ENCODE peak calls at places on chromosome 12, in nine cellular contexts. One of them, this sample, is unnamed.
A peak's percentile ranks its signal among the peaks of the same experiment; 100 is the strongest.

GRCh38 chr12:132702640-132703039 is 8.0 kb upstream of the PGAM5 start:
- DNase-seq in K562: no peak
- DNase-seq in HCT116: no peak
- DNase-seq in PC-3: no peak
- DNase-seq in IMR-90: no peak
- DNase-seq in fibroblast of lung: no peak
- DNase-seq in astrocyte: no peak
- DNase-seq in HepG2: no peak
- DNase-seq in hepatocyte: no peak
- DNase-seq in this sample: no peak

GRCh38 chr12:124005736-124006581 is 32.9 kb downstream of the ZNF664 start:
- DNase-seq in PC-3: no peak
- DNase-seq in HCT116: no peak
- DNase-seq in HepG2: peak; percentile 21
- DNase-seq in hepatocyte: no peak
- DNase-seq in IMR-90: no peak
- DNase-seq in astrocyte: no peak
- DNase-seq in K562: no peak
- DNase-seq in fibroblast of lung: no peak
- DNase-seq in this sample: no peak

GRCh38 chr12:51393676-51394545 is 2.7 kb upstream of the GALNT6 start:
- DNase-seq in K562: no peak
- DNase-seq in fibroblast of lung: peak; percentile 90
- DNase-seq in astrocyte: peak; percentile 93
- DNase-seq in PC-3: peak; percentile 96
- DNase-seq in HCT116: no peak
- DNase-seq in hepatocyte: no peak
- DNase-seq in HepG2: no peak
- DNase-seq in IMR-90: peak; percentile 96
- DNase-seq in this sample: peak; percentile 85

GRCh38 chr12:113880993-113881392 is 85.1 kb downstream of the RBM19 start:
- DNase-seq in PC-3: no peak
- DNase-seq in IMR-90: no peak
- DNase-seq in fibroblast of lung: no peak
- DNase-seq in astrocyte: no peak
- DNase-seq in K562: no peak
- DNase-seq in hepatocyte: no peak
- DNase-seq in HCT116: no peak
- DNase-seq in HepG2: no peak
- DNase-seq in this sample: no peak

GRCh38 chr12:109951751-109952150 is 44.4 kb downstream of the GIT2 start:
- DNase-seq in PC-3: peak; percentile 84
- DNase-seq in K562: no peak
- DNase-seq in IMR-90: peak; percentile 98
- DNase-seq in fibroblast of lung: peak; percentile 73
- DNase-seq in astrocyte: peak; percentile 95
- DNase-seq in HepG2: no peak
- DNase-seq in hepatocyte: peak; percentile 21
- DNase-seq in HCT116: peak; percentile 69
- DNase-seq in this sample: no peak

GRCh38 chr12:22543246-22544037 is 900 bp downstream of the C2CD5 start:
- DNase-seq in PC-3: peak; percentile 12
- DNase-seq in astrocyte: peak; percentile 31
- DNase-seq in K562: peak; percentile 22
- DNase-seq in hepatocyte: peak; percentile 76
- DNase-seq in HCT116: no peak
- DNase-seq in fibroblast of lung: peak; percentile 16
- DNase-seq in HepG2: peak; percentile 27
- DNase-seq in IMR-90: peak; percentile 8
- DNase-seq in this sample: peak; percentile 27

GRCh38 chr12:31906581-31907286 is 52.5 kb upstream of the RESF1 start:
- DNase-seq in astrocyte: no peak
- DNase-seq in IMR-90: no peak
- DNase-seq in fibroblast of lung: no peak
- DNase-seq in PC-3: no peak
- DNase-seq in HCT116: no peak
- DNase-seq in HepG2: peak; percentile 7
- DNase-seq in hepatocyte: no peak
- DNase-seq in K562: no peak
- DNase-seq in this sample: no peak

GRCh38 chr12:109875572-109876131 is 4.7 kb downstream of the GLTP start:
- DNase-seq in HCT116: no peak
- DNase-seq in hepatocyte: peak; percentile 60
- DNase-seq in IMR-90: no peak
- DNase-seq in K562: no peak
- DNase-seq in PC-3: peak; percentile 76
- DNase-seq in HepG2: no peak
- DNase-seq in fibroblast of lung: no peak
- DNase-seq in astrocyte: no peak
- DNase-seq in this sample: no peak

GRCh38 chr12:93427779-93428564 is 13.8 kb downstream of the UBE2N start:
- DNase-seq in HepG2: no peak
- DNase-seq in K562: no peak
- DNase-seq in IMR-90: peak; percentile 80
- DNase-seq in PC-3: peak; percentile 26
- DNase-seq in astrocyte: peak; percentile 52
- DNase-seq in hepatocyte: no peak
- DNase-seq in fibroblast of lung: peak; percentile 77
- DNase-seq in HCT116: no peak
- DNase-seq in this sample: no peak

GRCh38 chr12:89069431-89069830 is 282.9 kb downstream of the DUSP6 start:
- DNase-seq in PC-3: no peak
- DNase-seq in astrocyte: peak; percentile 32
- DNase-seq in IMR-90: peak; percentile 69
- DNase-seq in HCT116: no peak
- DNase-seq in K562: no peak
- DNase-seq in HepG2: no peak
- DNase-seq in fibroblast of lung: no peak
- DNase-seq in hepatocyte: no peak
- DNase-seq in this sample: no peak

GRCh38 chr12:44162961-44163360 is 327.1 kb downstream of the TMEM117 start:
- DNase-seq in HCT116: no peak
- DNase-seq in PC-3: no peak
- DNase-seq in astrocyte: no peak
- DNase-seq in HepG2: no peak
- DNase-seq in K562: no peak
- DNase-seq in hepatocyte: no peak
- DNase-seq in fibroblast of lung: no peak
- DNase-seq in IMR-90: no peak
- DNase-seq in this sample: no peak

GRCh38 chr12:44158746-44159145 is 322.9 kb downstream of the TMEM117 start:
- DNase-seq in fibroblast of lung: no peak
- DNase-seq in K562: no peak
- DNase-seq in hepatocyte: no peak
- DNase-seq in HCT116: no peak
- DNase-seq in PC-3: no peak
- DNase-seq in HepG2: no peak
- DNase-seq in astrocyte: no peak
- DNase-seq in IMR-90: no peak
- DNase-seq in this sample: no peak

GRCh38 chr12:44159211-44159610 is 323.3 kb downstream of the TMEM117 start:
- DNase-seq in HepG2: peak; percentile 14
- DNase-seq in astrocyte: no peak
- DNase-seq in K562: no peak
- DNase-seq in PC-3: no peak
- DNase-seq in fibroblast of lung: no peak
- DNase-seq in hepatocyte: no peak
- DNase-seq in IMR-90: no peak
- DNase-seq in HCT116: no peak
- DNase-seq in this sample: no peak

GRCh38 chr12:44157359-44157758 is 321.5 kb downstream of the TMEM117 start:
- DNase-seq in K562: no peak
- DNase-seq in hepatocyte: no peak
- DNase-seq in astrocyte: no peak
- DNase-seq in HepG2: no peak
- DNase-seq in fibroblast of lung: no peak
- DNase-seq in IMR-90: no peak
- DNase-seq in HCT116: no peak
- DNase-seq in PC-3: no peak
- DNase-seq in this sample: no peak

DNA sequence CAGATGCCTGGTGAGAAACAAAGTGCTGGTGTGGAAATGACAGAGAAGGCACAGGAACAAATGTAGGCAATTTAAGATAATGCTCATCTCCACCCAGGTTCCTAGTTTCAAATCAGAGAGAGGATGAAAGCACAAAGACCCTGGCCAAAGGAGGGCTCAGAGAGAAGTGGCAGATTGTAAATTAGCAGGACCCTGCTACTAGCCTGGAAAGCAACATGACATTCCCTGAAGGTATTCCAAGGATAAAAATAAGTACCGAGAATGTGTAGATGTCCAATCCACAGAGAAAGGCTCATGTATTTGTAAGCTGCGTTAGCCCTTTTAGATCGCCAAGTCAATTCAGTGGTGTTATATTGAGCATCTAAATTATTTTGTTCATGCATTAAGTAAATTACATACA is 324.0 kb downstream of the TMEM117 start:
- DNase-seq in IMR-90: no peak
- DNase-seq in fibroblast of lung: no peak
- DNase-seq in HepG2: no peak
- DNase-seq in HCT116: no peak
- DNase-seq in astrocyte: no peak
- DNase-seq in PC-3: no peak
- DNase-seq in hepatocyte: no peak
- DNase-seq in K562: no peak
- DNase-seq in this sample: no peak
- H3K9me3 ChIP-seq in IMR-90: no peaks in the 10 kb centered on the region
- H3K9me3 ChIP-seq in fibroblast of lung: no peaks in the 10 kb centered on the region
- H3K9me3 ChIP-seq in HepG2: no peaks in the 10 kb centered on the region
- H3K9me3 ChIP-seq in HCT116: no peaks in the 10 kb centered on the region
- H3K9me3 ChIP-seq in astrocyte: no peaks in the 10 kb centered on the region
- H3K9me3 ChIP-seq in PC-3: no peaks in the 10 kb centered on the region
- H3K9me3 ChIP-seq in hepatocyte: no peaks in the 10 kb centered on the region
- H3K9me3 ChIP-seq in K562: no peaks in the 10 kb centered on the region
- H3K9me3 ChIP-seq in this sample: no peaks in the 10 kb centered on the region

DNA sequence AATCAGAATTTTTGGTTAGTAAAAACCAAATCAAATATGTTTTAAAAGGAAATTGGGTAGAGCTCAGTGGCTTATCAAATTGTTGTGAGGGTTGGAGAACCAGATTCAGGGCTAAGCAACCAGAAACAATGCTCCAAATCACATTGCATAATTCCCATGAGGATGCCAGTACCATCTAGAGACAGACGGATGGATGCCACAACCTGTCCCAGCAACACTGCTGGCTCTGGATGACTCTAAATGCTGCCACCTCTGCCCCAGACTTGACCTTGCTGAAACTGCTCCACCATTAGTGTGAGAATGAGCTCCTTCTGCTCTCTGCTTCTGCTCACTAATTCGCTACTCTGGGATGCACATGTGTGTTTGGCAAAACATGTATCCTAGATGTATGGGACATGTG is 43.9 kb downstream of the FRS2 start:
- DNase-seq in HCT116: no peak
- DNase-seq in PC-3: no peak
- DNase-seq in hepatocyte: no peak
- DNase-seq in HepG2: no peak
- DNase-seq in fibroblast of lung: no peak
- DNase-seq in K562: no peak
- DNase-seq in IMR-90: no peak
- DNase-seq in astrocyte: no peak
- DNase-seq in this sample: no peak
- H4K20me1 ChIP-seq in HCT116: peaks cover 7% of the 10 kb centered on the region
- H4K20me1 ChIP-seq in PC-3: no peaks in the 10 kb centered on the region
- H4K20me1 ChIP-seq in hepatocyte: peaks cover 68% of the 10 kb centered on the region
- H4K20me1 ChIP-seq in HepG2: peaks cover 17% of the 10 kb centered on the region
- H4K20me1 ChIP-seq in fibroblast of lung: peaks cover 2% of the 10 kb centered on the region
- H4K20me1 ChIP-seq in K562: peaks cover 3% of the 10 kb centered on the region
- H4K20me1 ChIP-seq in IMR-90: peaks cover 31% of the 10 kb centered on the region
- H4K20me1 ChIP-seq in astrocyte: peaks cover 39% of the 10 kb centered on the region
- H4K20me1 ChIP-seq in this sample: peaks cover 20% of the 10 kb centered on the region

DNA sequence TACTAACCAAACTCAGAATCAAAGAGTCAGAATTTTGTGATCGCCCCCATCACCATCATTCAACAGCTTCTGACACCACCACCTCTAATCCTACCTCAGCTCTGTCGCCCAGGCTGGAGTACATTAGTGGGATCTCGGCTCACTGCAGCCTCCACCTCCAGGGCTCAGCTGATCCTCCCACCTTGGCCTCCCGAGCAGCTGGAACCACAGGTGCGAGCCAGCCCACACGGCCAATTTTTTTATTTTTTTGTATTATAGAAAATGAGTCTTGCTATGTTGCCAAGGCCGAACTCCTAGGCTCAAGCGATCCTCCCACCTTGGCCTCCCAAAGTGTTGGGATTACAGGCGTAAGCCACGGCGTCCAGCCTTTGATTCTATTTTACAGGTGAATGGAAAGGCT is 212.6 kb downstream of the GXYLT1 start:
- DNase-seq in K562: no peak
- DNase-seq in PC-3: no peak
- DNase-seq in astrocyte: no peak
- DNase-seq in fibroblast of lung: no peak
- DNase-seq in HCT116: no peak
- DNase-seq in hepatocyte: no peak
- DNase-seq in IMR-90: no peak
- DNase-seq in HepG2: no peak
- DNase-seq in this sample: no peak
- H3K4me3 ChIP-seq in K562: peak overlapping the region; percentile 32
- H3K4me3 ChIP-seq in PC-3: peak overlapping the region; percentile 66
- H3K4me3 ChIP-seq in astrocyte: peak overlapping the region; percentile 59
- H3K4me3 ChIP-seq in fibroblast of lung: peak overlapping the region; percentile 57
- H3K4me3 ChIP-seq in HCT116: no peak overlapping the region
- H3K4me3 ChIP-seq in hepatocyte: peak overlapping the region; percentile 36
- H3K4me3 ChIP-seq in IMR-90: peak overlapping the region; percentile 25
- H3K4me3 ChIP-seq in HepG2: no peak overlapping the region
- H3K4me3 ChIP-seq in this sample: no peak overlapping the region

GRCh38 chr12:55652352-55652751 is 15.7 kb downstream of the OR10P1 start:
- DNase-seq in hepatocyte: no peak
- DNase-seq in IMR-90: no peak
- DNase-seq in astrocyte: no peak
- DNase-seq in K562: no peak
- DNase-seq in fibroblast of lung: no peak
- DNase-seq in HepG2: no peak
- DNase-seq in PC-3: no peak
- DNase-seq in HCT116: no peak
- DNase-seq in this sample: no peak
- H3K9me3 ChIP-seq in hepatocyte: no peaks in the 10 kb centered on the region
- H3K9me3 ChIP-seq in IMR-90: no peaks in the 10 kb centered on the region
- H3K9me3 ChIP-seq in astrocyte: no peaks in the 10 kb centered on the region
- H3K9me3 ChIP-seq in K562: peaks cover 2% of the 10 kb centered on the region
- H3K9me3 ChIP-seq in fibroblast of lung: no peaks in the 10 kb centered on the region
- H3K9me3 ChIP-seq in HepG2: no peaks in the 10 kb centered on the region
- H3K9me3 ChIP-seq in PC-3: no peaks in the 10 kb centered on the region
- H3K9me3 ChIP-seq in HCT116: no peaks in the 10 kb centered on the region
- H3K9me3 ChIP-seq in this sample: no peaks in the 10 kb centered on the region

DNA sequence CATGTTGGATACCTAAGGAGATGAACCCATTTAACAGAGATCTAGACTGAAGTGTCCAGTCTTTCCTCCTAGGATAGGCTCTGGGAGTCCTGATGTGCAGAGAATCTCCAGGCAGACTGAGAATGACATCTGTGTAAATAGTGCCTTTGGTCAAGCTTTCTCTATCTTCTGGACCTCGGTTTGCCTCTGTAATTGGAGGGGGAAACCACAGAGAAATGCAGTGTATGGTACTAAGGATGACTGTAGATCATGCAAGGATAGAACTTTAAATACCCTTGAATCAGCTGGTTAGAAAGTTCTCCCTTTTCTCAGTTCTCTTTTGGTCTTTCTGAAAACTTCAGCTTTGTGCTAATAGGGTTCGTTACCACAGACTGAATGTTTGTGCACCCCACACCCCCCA is 112.2 kb downstream of the PTPN11 start:
- DNase-seq in hepatocyte: no peak
- DNase-seq in PC-3: no peak
- DNase-seq in HCT116: no peak
- DNase-seq in astrocyte: no peak
- DNase-seq in fibroblast of lung: no peak
- DNase-seq in K562: no peak
- DNase-seq in HepG2: no peak
- DNase-seq in IMR-90: no peak
- DNase-seq in this sample: no peak
- H4K20me1 ChIP-seq in hepatocyte: no peaks in the 10 kb centered on the region
- H4K20me1 ChIP-seq in PC-3: no peaks in the 10 kb centered on the region
- H4K20me1 ChIP-seq in HCT116: no peaks in the 10 kb centered on the region
- H4K20me1 ChIP-seq in astrocyte: no peaks in the 10 kb centered on the region
- H4K20me1 ChIP-seq in fibroblast of lung: no peaks in the 10 kb centered on the region
- H4K20me1 ChIP-seq in K562: no peaks in the 10 kb centered on the region
- H4K20me1 ChIP-seq in HepG2: no peaks in the 10 kb centered on the region
- H4K20me1 ChIP-seq in IMR-90: no peaks in the 10 kb centered on the region
- H4K20me1 ChIP-seq in this sample: no peaks in the 10 kb centered on the region